ENCODE peak calls at places on chromosomes 3 and 15, in nine cellular contexts. One of them, this sample, is unnamed.

GRCh38 chr15:43528542-43529007 is 11.2 kb downstream of the MAP1A start:
- DNase-seq in AG09309: no peak
- DNase-seq in bronchial epithelial cell: no peak
- DNase-seq in IMR-90: no peak
- DNase-seq in neuronal stem cell: no peak
- DNase-seq in GM06990: no peak
- DNase-seq in A549: no peak
- DNase-seq in GM23248: no peak
- DNase-seq in HCT116: no peak
- DNase-seq in this sample: no peak

GRCh38 chr3:23547905-23548304 is 257.9 kb upstream of the UBE2E1 start:
- DNase-seq in AG09309: peak
- DNase-seq in bronchial epithelial cell: peak
- DNase-seq in IMR-90: peak
- DNase-seq in neuronal stem cell: no peak
- DNase-seq in GM06990: no peak
- DNase-seq in A549: no peak
- DNase-seq in GM23248: no peak
- DNase-seq in HCT116: no peak
- DNase-seq in this sample: no peak

GRCh38 chr3:157132936-157133335 is 27.0 kb downstream of the CCNL1 start:
- DNase-seq in AG09309: no peak
- DNase-seq in bronchial epithelial cell: no peak
- DNase-seq in IMR-90: no peak
- DNase-seq in neuronal stem cell: no peak
- DNase-seq in GM06990: no peak
- DNase-seq in A549: no peak
- DNase-seq in GM23248: peak
- DNase-seq in HCT116: no peak
- DNase-seq in this sample: no peak

GRCh38 chr3:87351913-87352312 is 75.5 kb upstream of the POU1F1 start:
- DNase-seq in AG09309: no peak
- DNase-seq in bronchial epithelial cell: no peak
- DNase-seq in IMR-90: no peak
- DNase-seq in neuronal stem cell: no peak
- DNase-seq in GM06990: no peak
- DNase-seq in A549: no peak
- DNase-seq in GM23248: no peak
- DNase-seq in HCT116: no peak
- DNase-seq in this sample: no peak

GRCh38 chr15:29401644-29402043 is 132.0 kb upstream of the NSMCE3 start:
- DNase-seq in AG09309: no peak
- DNase-seq in bronchial epithelial cell: no peak
- DNase-seq in IMR-90: no peak
- DNase-seq in neuronal stem cell: no peak
- DNase-seq in GM06990: no peak
- DNase-seq in A549: no peak
- DNase-seq in GM23248: no peak
- DNase-seq in HCT116: no peak
- DNase-seq in this sample: no peak

GRCh38 chr3:177195242-177195940 is 1.9 kb downstream of the TBL1XR1 start:
- DNase-seq in AG09309: no peak
- DNase-seq in bronchial epithelial cell: peak
- DNase-seq in IMR-90: no peak
- DNase-seq in neuronal stem cell: no peak
- DNase-seq in GM06990: no peak
- DNase-seq in A549: no peak
- DNase-seq in GM23248: peak
- DNase-seq in HCT116: no peak
- DNase-seq in this sample: no peak

GRCh38 chr15:95405447-95405846 is 925.1 kb upstream of the NR2F2 start:
- DNase-seq in AG09309: no peak
- DNase-seq in bronchial epithelial cell: no peak
- DNase-seq in IMR-90: peak
- DNase-seq in neuronal stem cell: no peak
- DNase-seq in GM06990: no peak
- DNase-seq in A549: no peak
- DNase-seq in GM23248: peak
- DNase-seq in HCT116: no peak
- DNase-seq in this sample: no peak

GRCh38 chr3:52339612-52340011 is 23.5 kb downstream of the DNAH1 start:
- DNase-seq in AG09309: peak
- DNase-seq in bronchial epithelial cell: peak
- DNase-seq in IMR-90: peak
- DNase-seq in neuronal stem cell: peak
- DNase-seq in GM06990: no peak
- DNase-seq in A549: peak
- DNase-seq in GM23248: peak
- DNase-seq in HCT116: peak
- DNase-seq in this sample: peak

GRCh38 chr15:76337739-76338554 is 1.4 kb downstream of the ISL2 start:
- DNase-seq in AG09309: no peak
- DNase-seq in bronchial epithelial cell: no peak
- DNase-seq in IMR-90: no peak
- DNase-seq in neuronal stem cell: peak
- DNase-seq in GM06990: peak
- DNase-seq in A549: no peak
- DNase-seq in GM23248: no peak
- DNase-seq in HCT116: no peak
- DNase-seq in this sample: no peak

GRCh38 chr3:182959474-182960350 is 20.6 kb downstream of the DCUN1D1 start:
- DNase-seq in AG09309: no peak
- DNase-seq in bronchial epithelial cell: no peak
- DNase-seq in IMR-90: no peak
- DNase-seq in neuronal stem cell: peak
- DNase-seq in GM06990: no peak
- DNase-seq in A549: no peak
- DNase-seq in GM23248: no peak
- DNase-seq in HCT116: no peak
- DNase-seq in this sample: no peak

GRCh38 chr3:101852315-101852714 is 3.0 kb downstream of the NFKBIZ start:
- DNase-seq in AG09309: no peak
- DNase-seq in bronchial epithelial cell: no peak
- DNase-seq in IMR-90: no peak
- DNase-seq in neuronal stem cell: no peak
- DNase-seq in GM06990: no peak
- DNase-seq in A549: no peak
- DNase-seq in GM23248: no peak
- DNase-seq in HCT116: no peak
- DNase-seq in this sample: no peak

GRCh38 chr3:101853465-101853864 is 4.2 kb downstream of the NFKBIZ start:
- DNase-seq in AG09309: no peak
- DNase-seq in bronchial epithelial cell: no peak
- DNase-seq in IMR-90: no peak
- DNase-seq in neuronal stem cell: no peak
- DNase-seq in GM06990: no peak
- DNase-seq in A549: no peak
- DNase-seq in GM23248: no peak
- DNase-seq in HCT116: no peak
- DNase-seq in this sample: no peak

GRCh38 chr3:101853971-101854370 is 4.7 kb downstream of the NFKBIZ start:
- DNase-seq in AG09309: no peak
- DNase-seq in bronchial epithelial cell: no peak
- DNase-seq in IMR-90: no peak
- DNase-seq in neuronal stem cell: no peak
- DNase-seq in GM06990: no peak
- DNase-seq in A549: no peak
- DNase-seq in GM23248: no peak
- DNase-seq in HCT116: no peak
- DNase-seq in this sample: no peak

GRCh38 chr3:101851833-101852232 is 2.5 kb downstream of the NFKBIZ start:
- DNase-seq in AG09309: no peak
- DNase-seq in bronchial epithelial cell: no peak
- DNase-seq in IMR-90: no peak
- DNase-seq in neuronal stem cell: no peak
- DNase-seq in GM06990: no peak
- DNase-seq in A549: no peak
- DNase-seq in GM23248: no peak
- DNase-seq in HCT116: no peak
- DNase-seq in this sample: no peak

GRCh38 chr3:101852983-101853382 is 3.7 kb downstream of the NFKBIZ start:
- DNase-seq in AG09309: no peak
- DNase-seq in bronchial epithelial cell: no peak
- DNase-seq in IMR-90: no peak
- DNase-seq in neuronal stem cell: no peak
- DNase-seq in GM06990: no peak
- DNase-seq in A549: no peak
- DNase-seq in GM23248: no peak
- DNase-seq in HCT116: no peak
- DNase-seq in this sample: no peak
- H3K4me3 ChIP-seq in AG09309: no peak
- H3K4me3 ChIP-seq in bronchial epithelial cell: no peak
- H3K4me3 ChIP-seq in IMR-90: peak
- H3K4me3 ChIP-seq in neuronal stem cell: no peak
- H3K4me3 ChIP-seq in GM06990: no peak
- H3K4me3 ChIP-seq in A549: peak
- H3K4me3 ChIP-seq in GM23248: peak
- H3K4me3 ChIP-seq in HCT116: no peak
- H3K4me3 ChIP-seq in this sample: no peak

GRCh38 chr3:134709076-134709475 is 58.3 kb upstream of the KY start:
- DNase-seq in AG09309: no peak
- DNase-seq in bronchial epithelial cell: no peak
- DNase-seq in IMR-90: no peak
- DNase-seq in neuronal stem cell: no peak
- DNase-seq in GM06990: no peak
- DNase-seq in A549: no peak
- DNase-seq in GM23248: peak
- DNase-seq in HCT116: no peak
- DNase-seq in this sample: no peak
- H3K4me3 ChIP-seq in AG09309: no peak
- H3K4me3 ChIP-seq in bronchial epithelial cell: no peak
- H3K4me3 ChIP-seq in IMR-90: no peak
- H3K4me3 ChIP-seq in neuronal stem cell: no peak
- H3K4me3 ChIP-seq in GM06990: no peak
- H3K4me3 ChIP-seq in A549: no peak
- H3K4me3 ChIP-seq in GM23248: peak
- H3K4me3 ChIP-seq in HCT116: no peak
- H3K4me3 ChIP-seq in this sample: no peak

GRCh38 chr15:74375303-74375693 is 7.9 kb upstream of the CYP11A1 start:
- DNase-seq in AG09309: peak
- DNase-seq in bronchial epithelial cell: peak
- DNase-seq in IMR-90: peak
- DNase-seq in neuronal stem cell: peak
- DNase-seq in GM06990: no peak
- DNase-seq in A549: peak
- DNase-seq in GM23248: peak
- DNase-seq in HCT116: peak
- DNase-seq in this sample: peak

GRCh38 chr15:74373731-74374647 is 6.5 kb upstream of the CYP11A1 start:
- DNase-seq in AG09309: no peak
- DNase-seq in bronchial epithelial cell: peak
- DNase-seq in IMR-90: peak
- DNase-seq in neuronal stem cell: peak
- DNase-seq in GM06990: peak
- DNase-seq in A549: peak
- DNase-seq in GM23248: peak
- DNase-seq in HCT116: peak
- DNase-seq in this sample: peak

GRCh38 chr15:74373056-74373650 is 5.7 kb upstream of the CYP11A1 start:
- DNase-seq in AG09309: no peak
- DNase-seq in bronchial epithelial cell: no peak
- DNase-seq in IMR-90: no peak
- DNase-seq in neuronal stem cell: no peak
- DNase-seq in GM06990: no peak
- DNase-seq in A549: no peak
- DNase-seq in GM23248: no peak
- DNase-seq in HCT116: no peak
- DNase-seq in this sample: no peak

GRCh38 chr15:74376226-74376625 is 8.8 kb upstream of the CYP11A1 start:
- DNase-seq in AG09309: no peak
- DNase-seq in bronchial epithelial cell: no peak
- DNase-seq in IMR-90: no peak
- DNase-seq in neuronal stem cell: no peak
- DNase-seq in GM06990: no peak
- DNase-seq in A549: no peak
- DNase-seq in GM23248: no peak
- DNase-seq in HCT116: no peak
- DNase-seq in this sample: no peak

DNA sequence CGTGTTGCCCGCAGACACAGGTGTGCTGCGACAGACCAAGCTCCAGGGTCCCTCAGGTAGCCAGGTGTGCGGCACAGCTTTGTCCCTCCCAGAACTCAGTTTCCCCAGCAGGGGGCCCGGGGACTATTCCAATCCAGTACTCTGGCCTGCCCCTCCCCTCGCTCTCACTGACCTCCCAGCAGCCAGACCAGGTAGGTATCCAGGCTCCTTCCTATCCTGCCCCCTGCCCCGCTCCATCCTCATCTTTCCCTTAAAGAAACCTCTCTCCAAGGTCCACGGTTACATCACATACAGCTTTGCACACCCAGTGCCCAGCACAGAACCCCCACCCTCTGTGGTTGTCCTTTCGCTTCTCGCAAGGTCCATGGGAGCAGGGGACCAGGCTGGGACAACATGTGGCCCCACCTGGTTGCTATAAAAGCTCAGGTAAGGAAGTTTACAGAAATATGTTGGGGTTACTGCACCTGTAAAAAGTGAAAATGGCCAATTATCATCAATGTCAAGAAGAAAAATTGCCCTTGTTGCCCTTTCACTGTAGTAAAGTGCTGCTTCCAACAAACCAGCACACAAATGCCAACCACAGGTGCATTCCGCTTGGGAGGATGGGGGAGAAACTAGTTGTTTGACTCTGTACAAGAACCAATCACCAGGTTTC is 7.3 kb upstream of the CYP11A1 start:
- DNase-seq in AG09309: no peak
- DNase-seq in bronchial epithelial cell: no peak
- DNase-seq in IMR-90: no peak
- DNase-seq in neuronal stem cell: no peak
- DNase-seq in GM06990: no peak
- DNase-seq in A549: no peak
- DNase-seq in GM23248: no peak
- DNase-seq in HCT116: no peak
- DNase-seq in this sample: no peak
- H3K4me3 ChIP-seq in AG09309: peak
- H3K4me3 ChIP-seq in bronchial epithelial cell: peak
- H3K4me3 ChIP-seq in IMR-90: peak
- H3K4me3 ChIP-seq in neuronal stem cell: peak
- H3K4me3 ChIP-seq in GM06990: peak
- H3K4me3 ChIP-seq in A549: peak
- H3K4me3 ChIP-seq in GM23248: peak
- H3K4me3 ChIP-seq in HCT116: peak
- H3K4me3 ChIP-seq in this sample: peak

GRCh38 chr15:80207887-80208286 is 44.1 kb downstream of the CTXND1 start:
- DNase-seq in AG09309: no peak
- DNase-seq in bronchial epithelial cell: peak
- DNase-seq in IMR-90: no peak
- DNase-seq in neuronal stem cell: no peak
- DNase-seq in GM06990: no peak
- DNase-seq in A549: peak
- DNase-seq in GM23248: peak
- DNase-seq in HCT116: no peak
- DNase-seq in this sample: no peak
- H3K4me3 ChIP-seq in AG09309: no peak
- H3K4me3 ChIP-seq in bronchial epithelial cell: no peak
- H3K4me3 ChIP-seq in IMR-90: no peak
- H3K4me3 ChIP-seq in neuronal stem cell: no peak
- H3K4me3 ChIP-seq in GM06990: no peak
- H3K4me3 ChIP-seq in A549: no peak
- H3K4me3 ChIP-seq in GM23248: no peak
- H3K4me3 ChIP-seq in HCT116: no peak
- H3K4me3 ChIP-seq in this sample: no peak

This sample was measured in SK-N-MC.